ENCODE peak calls at places on chromosomes 11 and 22, in six cellular contexts. Z, W, K, Y, D and A are unnamed samples.

GRCh38 chr11:20488352-20488751 is 100.8 kb downstream of the PRMT3 start:
- DNase-seq in Y (no peak), D (no peak), K (peak; percentile 45), W (no peak), Z (no peak), A (no peak)

GRCh38 chr11:10751581-10751940 is 515 bp downstream of the CTR9 start:
- DNase-seq in Z (no peak), W (no peak), K (no peak), Y (no peak), D (peak; percentile 29), A (no peak)

GRCh38 chr22:50012201-50013181 is at the start of gene IL17REL:
- DNase-seq in K (no peak), D (no peak), W (no peak), Z (no peak), Y (peak; percentile 45), A (peak; percentile 38)

GRCh38 chr22:44782286-44782830 is 30.0 kb downstream of the ARHGAP8 start:
- DNase-seq in D (no peak), K (no peak), Z (no peak), Y (no peak), W (no peak), A (peak; percentile 66)

GRCh38 chr11:576791-577610 is 731 bp downstream of the PHRF1 start:
- DNase-seq in Y (no peak), W (no peak), K (no peak), Z (no peak), D (no peak), A (peak; percentile 14)

GRCh38 chr11:76753950-76754349 is 29.2 kb upstream of the TSKU start:
- DNase-seq in D (no peak), W (no peak), Y (no peak), K (no peak), Z (no peak), A (no peak)

GRCh38 chr22:47162865-47163264 is 400.4 kb downstream of the TBC1D22A start:
- DNase-seq in W (no peak), K (peak; percentile 3), Z (peak; percentile 13), D (no peak), Y (peak; percentile 32), A (no peak)

GRCh38 chr11:120389693-120390584 is 53.7 kb downstream of the ARHGEF12 start:
- DNase-seq in W (no peak), Z (no peak), Y (no peak), D (no peak), K (no peak), A (no peak)

GRCh38 chr11:129937592-129938238 is 42.3 kb upstream of the NFRKB start:
- DNase-seq in Y (no peak), W (no peak), K (no peak), D (peak; percentile 62), Z (no peak), A (no peak)

DNA sequence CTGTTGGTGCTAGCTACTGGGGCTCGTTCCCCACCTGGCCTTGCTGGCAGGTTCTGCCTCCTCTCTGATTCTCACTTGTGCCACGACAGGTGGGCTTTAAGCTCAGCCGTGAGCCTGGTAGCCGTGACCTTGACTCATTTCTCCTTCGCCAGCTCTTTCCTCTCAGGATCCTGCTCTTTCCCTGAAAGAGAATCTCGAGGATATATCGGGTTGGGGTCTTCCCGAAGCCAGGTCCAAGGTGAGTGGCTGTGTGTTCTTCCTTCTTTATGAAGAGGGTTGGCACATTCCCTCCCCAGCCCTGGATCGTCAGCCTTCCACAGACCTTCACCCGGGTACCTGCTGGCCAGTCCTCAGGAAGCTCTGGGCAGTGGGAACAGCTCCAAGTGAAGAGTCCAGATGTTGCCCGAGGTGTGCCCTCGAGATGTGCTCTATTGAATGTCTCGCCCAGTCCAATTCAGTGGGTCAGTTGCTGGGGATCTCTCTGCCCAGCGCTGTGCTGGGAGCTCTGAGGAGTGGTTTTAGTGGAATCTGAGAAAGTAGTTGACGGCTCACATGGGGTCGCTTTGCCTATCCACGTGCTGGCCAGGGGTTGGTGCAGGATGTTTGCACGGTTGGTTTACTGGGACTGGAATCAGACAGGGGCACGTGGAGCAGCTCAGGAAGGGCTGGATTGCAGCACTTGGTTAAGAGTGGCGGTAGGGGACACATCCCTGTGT is 1.4 kb downstream of the ZNF74 start:
- DNase-seq in W (no peak), D (no peak), Z (no peak), K (no peak), Y (no peak), A (no peak)
- H3K4me3 ChIP-seq in W (no peak overlapping the region), D (peak overlapping the region; percentile 94), Z (no peak overlapping the region), K (no peak overlapping the region), Y (peak overlapping the region; percentile 89), A (no peak overlapping the region)

DNA sequence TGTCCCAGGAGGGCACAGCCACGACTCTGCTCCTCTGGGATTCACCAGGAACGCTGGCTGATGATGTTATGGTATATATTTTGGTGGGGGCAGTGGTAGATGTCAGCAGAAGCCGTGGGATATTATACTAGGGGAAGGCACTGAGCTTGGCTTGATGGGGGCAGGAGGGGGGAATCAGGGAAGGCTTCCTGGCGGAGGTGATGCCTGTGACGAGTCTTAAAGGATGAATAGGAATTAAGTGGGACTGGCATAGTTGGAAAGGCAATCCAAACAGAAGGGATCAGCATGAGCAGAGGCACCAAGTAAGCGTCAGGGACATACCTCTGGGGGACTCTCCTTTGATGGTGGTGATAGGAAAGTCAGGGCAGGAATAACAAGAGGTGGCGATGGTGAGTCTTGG is 47.6 kb downstream of the TP53I11 start:
- DNase-seq in K (no peak), W (no peak), Z (no peak), Y (no peak), D (no peak), A (no peak)
- TF ChIP-seq CTCF in K (no peak), W (no peak), Z (no peak), Y (no peak), D (no peak), A (no peak)

GRCh38 chr11:42727879-42728278 is 583.9 kb upstream of the API5 start:
- DNase-seq in W (no peak), D (peak; percentile 6), Z (no peak), K (no peak), Y (no peak), A (no peak)
- H3K4me3 ChIP-seq in W (no peak overlapping the region), D (no peak overlapping the region), Z (no peak overlapping the region), K (no peak overlapping the region), Y (no peak overlapping the region), A (no peak overlapping the region)

GRCh38 chr11:115166826-115167225 is 337.4 kb downstream of the CADM1 start:
- DNase-seq in W (no peak), K (no peak), D (no peak), Y (no peak), Z (no peak), A (no peak)

GRCh38 chr11:115168686-115169085 is 335.5 kb downstream of the CADM1 start:
- DNase-seq in K (no peak), W (no peak), Y (no peak), Z (no peak), D (no peak), A (no peak)

GRCh38 chr11:115168229-115168671 is 336.0 kb downstream of the CADM1 start:
- DNase-seq in Z (no peak), Y (peak; percentile 53), W (no peak), K (no peak), D (no peak), A (no peak)

GRCh38 chr11:115173136-115173535 is 331.1 kb downstream of the CADM1 start:
- DNase-seq in W (no peak), Z (no peak), K (no peak), D (no peak), Y (no peak), A (no peak)

DNA sequence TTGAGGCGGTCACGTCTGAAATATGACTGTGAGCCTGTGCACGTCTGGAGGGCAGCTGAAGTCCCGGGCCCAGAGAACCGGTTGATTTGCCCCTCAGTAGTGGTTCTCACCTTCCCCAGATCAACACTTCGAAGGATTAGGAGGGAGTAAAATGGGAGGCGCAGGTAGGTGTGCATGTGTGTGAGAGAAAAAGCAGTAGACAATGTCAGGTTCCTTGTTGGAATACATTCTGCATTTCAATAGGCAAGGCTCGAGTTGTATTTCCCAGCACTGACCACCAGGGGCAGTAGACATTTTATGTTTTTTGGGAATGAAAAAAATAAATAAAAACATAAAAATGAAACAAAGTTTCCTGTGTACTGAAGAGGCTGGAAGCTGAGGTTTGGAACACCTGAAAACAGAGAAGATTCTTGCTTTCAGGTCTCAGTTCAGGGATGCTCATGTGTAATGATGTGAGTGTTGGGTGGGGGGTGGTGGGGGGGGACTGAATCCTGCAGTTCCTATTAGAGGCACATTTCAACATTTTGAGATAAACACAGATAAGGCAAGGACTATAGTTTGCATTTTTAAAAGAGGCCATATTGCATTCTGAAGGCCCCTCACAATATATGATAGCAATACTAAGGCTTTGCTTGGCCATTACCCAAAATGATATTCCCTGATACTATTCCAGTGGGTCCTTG is 333.9 kb downstream of the CADM1 start:
- DNase-seq in K (peak; percentile 67), Z (no peak), Y (no peak), W (no peak), D (peak; percentile 80), A (peak; percentile 26)
- TF ChIP-seq CTCF in K (peak; percentile 44), Z (peak; percentile 73), Y (peak; percentile 75), W (peak; percentile 48), D (peak; percentile 83), A (peak; percentile 74)

GRCh38 chr11:79340535-79340934 is 100.3 kb downstream of the TENM4 start:
- DNase-seq in Z (no peak), Y (no peak), D (no peak), K (no peak), W (no peak), A (no peak)

GRCh38 chr11:79342236-79342635 is 98.6 kb downstream of the TENM4 start:
- DNase-seq in K (no peak), W (no peak), D (no peak), Y (no peak), Z (no peak), A (no peak)

GRCh38 chr11:79336740-79337517 is 103.9 kb downstream of the TENM4 start:
- DNase-seq in W (no peak), Z (no peak), Y (no peak), D (no peak), K (no peak), A (no peak)

GRCh38 chr11:79344765-79345164 is 96.1 kb downstream of the TENM4 start:
- DNase-seq in Y (no peak), W (no peak), Z (no peak), D (no peak), K (no peak), A (no peak)

GRCh38 chr11:79342686-79343085 is 98.1 kb downstream of the TENM4 start:
- DNase-seq in D (no peak), Y (no peak), K (no peak), W (no peak), Z (no peak), A (no peak)
- H3K4me3 ChIP-seq in D (no peak overlapping the region), Y (no peak overlapping the region), K (no peak overlapping the region), W (no peak overlapping the region), Z (no peak overlapping the region), A (no peak overlapping the region)

DNA sequence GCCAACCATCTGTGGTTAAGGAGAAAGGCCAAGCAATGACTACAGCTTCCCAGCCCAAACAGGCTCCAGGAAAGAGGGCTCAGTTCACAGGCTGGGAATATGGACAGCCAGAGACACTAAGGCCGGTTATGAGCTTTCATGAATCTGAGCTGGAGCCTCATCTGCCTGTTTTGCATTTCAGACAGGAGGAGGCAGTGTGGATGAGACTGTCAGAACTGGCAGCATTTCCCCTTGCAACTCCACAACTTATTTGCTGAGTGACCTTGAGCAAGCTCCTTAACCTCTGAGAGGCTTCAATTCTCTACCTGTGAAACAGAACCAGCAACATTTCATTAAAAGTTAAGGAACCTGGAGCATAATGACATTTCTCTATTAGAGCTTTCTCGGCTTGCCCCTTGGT is 264.0 kb downstream of the ETS1 start:
- DNase-seq in W (no peak), Y (no peak), K (peak; percentile 22), D (peak; percentile 24), Z (no peak), A (peak; percentile 45)
- TF ChIP-seq CTCF in W (no peak), Y (peak; percentile 18), K (peak; percentile 55), D (peak; percentile 26), Z (peak; percentile 36), A (peak; percentile 55)